ENCODE peak calls at places on chromosomes 16 and 17, in nine cellular contexts. One of them, this sample, is unnamed.

GRCh38 chr17:62892870-62893338 is 73.1 kb upstream of the TANC2 start:
- DNase-seq in posterior vena cava: no peak
- DNase-seq in T-cell: no peak
- DNase-seq in lung: peak; percentile 76
- DNase-seq in kidney epithelial cell: peak; percentile 83
- DNase-seq in lower lobe of right lung: peak; percentile 69
- DNase-seq in activated CD4-positive, alpha-beta T cell treated with anti-CD3 and anti-CD28 coated beads for 1 hour: no peak
- DNase-seq in EH: peak; percentile 78
- DNase-seq in PC-9: peak; percentile 95
- DNase-seq in this sample: peak; percentile 80

GRCh38 chr17:10327640-10328039 is 45.2 kb downstream of the MYH13 start:
- DNase-seq in posterior vena cava: peak; percentile 92
- DNase-seq in T-cell: peak; percentile 60
- DNase-seq in lung: peak; percentile 76
- DNase-seq in kidney epithelial cell: peak; percentile 16
- DNase-seq in lower lobe of right lung: peak; percentile 80
- DNase-seq in activated CD4-positive, alpha-beta T cell treated with anti-CD3 and anti-CD28 coated beads for 1 hour: peak; percentile 22
- DNase-seq in EH: peak; percentile 77
- DNase-seq in PC-9: peak; percentile 36
- DNase-seq in this sample: peak; percentile 6

GRCh38 chr17:13812350-13812749 is 210.6 kb upstream of the HS3ST3A1 start:
- DNase-seq in posterior vena cava: no peak
- DNase-seq in T-cell: no peak
- DNase-seq in lung: no peak
- DNase-seq in kidney epithelial cell: no peak
- DNase-seq in lower lobe of right lung: no peak
- DNase-seq in activated CD4-positive, alpha-beta T cell treated with anti-CD3 and anti-CD28 coated beads for 1 hour: no peak
- DNase-seq in EH: no peak
- DNase-seq in PC-9: no peak
- DNase-seq in this sample: no peak

GRCh38 chr17:62658136-62658535 is 30.7 kb downstream of the MRC2 start:
- DNase-seq in posterior vena cava: peak; percentile 74
- DNase-seq in T-cell: no peak
- DNase-seq in lung: no peak
- DNase-seq in kidney epithelial cell: no peak
- DNase-seq in lower lobe of right lung: peak; percentile 24
- DNase-seq in activated CD4-positive, alpha-beta T cell treated with anti-CD3 and anti-CD28 coated beads for 1 hour: no peak
- DNase-seq in EH: no peak
- DNase-seq in PC-9: no peak
- DNase-seq in this sample: no peak

GRCh38 chr16:27367463-27368357 is 34.3 kb upstream of the IL21R start:
- DNase-seq in posterior vena cava: peak; percentile 95
- DNase-seq in T-cell: peak; percentile 93
- DNase-seq in lung: peak; percentile 78
- DNase-seq in kidney epithelial cell: no peak
- DNase-seq in lower lobe of right lung: peak; percentile 87
- DNase-seq in activated CD4-positive, alpha-beta T cell treated with anti-CD3 and anti-CD28 coated beads for 1 hour: peak; percentile 86
- DNase-seq in EH: peak; percentile 76
- DNase-seq in PC-9: peak; percentile 52
- DNase-seq in this sample: no peak

GRCh38 chr17:82869536-82869935 is 29.7 kb upstream of the ZNF750 start:
- DNase-seq in posterior vena cava: peak; percentile 50
- DNase-seq in T-cell: no peak
- DNase-seq in lung: no peak
- DNase-seq in kidney epithelial cell: no peak
- DNase-seq in lower lobe of right lung: peak; percentile 20
- DNase-seq in activated CD4-positive, alpha-beta T cell treated with anti-CD3 and anti-CD28 coated beads for 1 hour: no peak
- DNase-seq in EH: no peak
- DNase-seq in PC-9: no peak
- DNase-seq in this sample: no peak

GRCh38 chr17:67452681-67453554 is 75.8 kb downstream of the PITPNC1 start:
- DNase-seq in posterior vena cava: no peak
- DNase-seq in T-cell: no peak
- DNase-seq in lung: no peak
- DNase-seq in kidney epithelial cell: no peak
- DNase-seq in lower lobe of right lung: no peak
- DNase-seq in activated CD4-positive, alpha-beta T cell treated with anti-CD3 and anti-CD28 coated beads for 1 hour: no peak
- DNase-seq in EH: no peak
- DNase-seq in PC-9: no peak
- DNase-seq in this sample: no peak

GRCh38 chr16:66588981-66589713 is 9.9 kb downstream of the CMTM2 start:
- DNase-seq in posterior vena cava: no peak
- DNase-seq in T-cell: peak; percentile 66
- DNase-seq in lung: peak; percentile 49
- DNase-seq in kidney epithelial cell: no peak
- DNase-seq in lower lobe of right lung: peak; percentile 77
- DNase-seq in activated CD4-positive, alpha-beta T cell treated with anti-CD3 and anti-CD28 coated beads for 1 hour: peak; percentile 49
- DNase-seq in EH: peak; percentile 37
- DNase-seq in PC-9: peak; percentile 40
- DNase-seq in this sample: no peak

GRCh38 chr17:40326014-40326831 is 17.2 kb downstream of the RARA start:
- DNase-seq in posterior vena cava: peak; percentile 53
- DNase-seq in T-cell: peak; percentile 63
- DNase-seq in lung: no peak
- DNase-seq in kidney epithelial cell: no peak
- DNase-seq in lower lobe of right lung: peak; percentile 63
- DNase-seq in activated CD4-positive, alpha-beta T cell treated with anti-CD3 and anti-CD28 coated beads for 1 hour: peak; percentile 54
- DNase-seq in EH: no peak
- DNase-seq in PC-9: peak; percentile 29
- DNase-seq in this sample: no peak

GRCh38 chr16:14502932-14503741 is 126.9 kb downstream of the PARN start:
- DNase-seq in posterior vena cava: no peak
- DNase-seq in T-cell: no peak
- DNase-seq in lung: no peak
- DNase-seq in kidney epithelial cell: peak; percentile 70
- DNase-seq in lower lobe of right lung: no peak
- DNase-seq in activated CD4-positive, alpha-beta T cell treated with anti-CD3 and anti-CD28 coated beads for 1 hour: no peak
- DNase-seq in EH: peak; percentile 57
- DNase-seq in PC-9: peak; percentile 92
- DNase-seq in this sample: no peak

GRCh38 chr17:17884281-17885028 is 47.7 kb upstream of the SREBF1 start:
- DNase-seq in posterior vena cava: no peak
- DNase-seq in T-cell: no peak
- DNase-seq in lung: no peak
- DNase-seq in kidney epithelial cell: no peak
- DNase-seq in lower lobe of right lung: no peak
- DNase-seq in activated CD4-positive, alpha-beta T cell treated with anti-CD3 and anti-CD28 coated beads for 1 hour: no peak
- DNase-seq in EH: no peak
- DNase-seq in PC-9: no peak
- DNase-seq in this sample: no peak

GRCh38 chr16:78122774-78123315 is 23.4 kb downstream of the WWOX start:
- DNase-seq in posterior vena cava: no peak
- DNase-seq in T-cell: no peak
- DNase-seq in lung: no peak
- DNase-seq in kidney epithelial cell: no peak
- DNase-seq in lower lobe of right lung: no peak
- DNase-seq in activated CD4-positive, alpha-beta T cell treated with anti-CD3 and anti-CD28 coated beads for 1 hour: no peak
- DNase-seq in EH: peak; percentile 65
- DNase-seq in PC-9: no peak
- DNase-seq in this sample: peak; percentile 19

GRCh38 chr16:89918453-89919347 is at the start of gene MC1R:
- DNase-seq in posterior vena cava: peak; percentile 85
- DNase-seq in T-cell: no peak
- DNase-seq in lung: no peak
- DNase-seq in kidney epithelial cell: no peak
- DNase-seq in lower lobe of right lung: no peak
- DNase-seq in activated CD4-positive, alpha-beta T cell treated with anti-CD3 and anti-CD28 coated beads for 1 hour: no peak
- DNase-seq in EH: peak; percentile 57
- DNase-seq in PC-9: no peak
- DNase-seq in this sample: no peak